ENCODE peak calls at places on chromosome 9, in ten cellular contexts. B is tibial nerve, C is stomach, D is fibroblast of lung, M is PC-9, U is pancreas, Z is Panc1, Y is tibial artery, R is left ventricle myocardium inferior, A is right lobe of liver. P is an unnamed sample. For H3K4me1, the result is how much of the 10 kb centered on the place peaks cover.

GRCh38 chr9:136700309-136700708 is 12.1 kb upstream of the DIPK1B start:
- DNase-seq in Z (no peak), Y (no peak), A (no peak), M (no peak), U (no peak), C (no peak), R (no peak), D (peak), B (no peak), P (no peak)

GRCh38 chr9:127065592-127065991 is 56.8 kb downstream of the ANGPTL2 start:
- DNase-seq in D (peak), C (no peak), U (no peak), M (no peak), B (no peak), Y (no peak), Z (no peak), A (no peak), R (no peak), P (no peak)

GRCh38 chr9:104313396-104314110 is 190.5 kb upstream of the OR13F1 start:
- DNase-seq in B (no peak), C (no peak), M (no peak), R (no peak), U (no peak), Y (no peak), D (no peak), A (no peak), Z (no peak), P (no peak)

GRCh38 chr9:96217756-96218693 is 84.0 kb downstream of the HSD17B3 start:
- DNase-seq in C (peak), R (peak), B (peak), D (peak), Y (peak), U (peak), Z (peak), A (peak), M (peak), P (no peak)

GRCh38 chr9:70475211-70475610 is 60.8 kb upstream of the KLF9 start:
- DNase-seq in B (no peak), R (no peak), Y (no peak), Z (no peak), M (no peak), U (peak), D (no peak), A (peak), C (peak), P (no peak)

GRCh38 chr9:22617156-22617555 is 170.5 kb downstream of the DMRTA1 start:
- DNase-seq in D (no peak), A (no peak), M (no peak), C (no peak), U (no peak), Z (no peak), B (no peak), R (no peak), Y (no peak), P (no peak)

GRCh38 chr9:129211686-129212085 is 33.6 kb upstream of the IER5L start:
- DNase-seq in M (no peak), R (no peak), D (no peak), Y (no peak), C (no peak), B (no peak), Z (no peak), U (no peak), A (no peak), P (no peak)

GRCh38 chr9:114316605-114317230 is 6.2 kb upstream of the ORM1 start:
- DNase-seq in R (no peak), M (no peak), D (peak), Z (no peak), C (peak), Y (no peak), A (peak), U (no peak), B (no peak), P (peak)

GRCh38 chr9:112487799-112488345 is 1.2 kb downstream of the KIAA1958 start:
- DNase-seq in M (no peak), B (no peak), C (no peak), D (peak), R (no peak), Z (no peak), A (no peak), Y (no peak), U (no peak), P (no peak)
- H3K4me1 ChIP-seq in M (under half), B (under half), C (under half), D (under half), R (under half), Z (under half), A (under half), Y (under half), U (under half), P (under half)

DNA sequence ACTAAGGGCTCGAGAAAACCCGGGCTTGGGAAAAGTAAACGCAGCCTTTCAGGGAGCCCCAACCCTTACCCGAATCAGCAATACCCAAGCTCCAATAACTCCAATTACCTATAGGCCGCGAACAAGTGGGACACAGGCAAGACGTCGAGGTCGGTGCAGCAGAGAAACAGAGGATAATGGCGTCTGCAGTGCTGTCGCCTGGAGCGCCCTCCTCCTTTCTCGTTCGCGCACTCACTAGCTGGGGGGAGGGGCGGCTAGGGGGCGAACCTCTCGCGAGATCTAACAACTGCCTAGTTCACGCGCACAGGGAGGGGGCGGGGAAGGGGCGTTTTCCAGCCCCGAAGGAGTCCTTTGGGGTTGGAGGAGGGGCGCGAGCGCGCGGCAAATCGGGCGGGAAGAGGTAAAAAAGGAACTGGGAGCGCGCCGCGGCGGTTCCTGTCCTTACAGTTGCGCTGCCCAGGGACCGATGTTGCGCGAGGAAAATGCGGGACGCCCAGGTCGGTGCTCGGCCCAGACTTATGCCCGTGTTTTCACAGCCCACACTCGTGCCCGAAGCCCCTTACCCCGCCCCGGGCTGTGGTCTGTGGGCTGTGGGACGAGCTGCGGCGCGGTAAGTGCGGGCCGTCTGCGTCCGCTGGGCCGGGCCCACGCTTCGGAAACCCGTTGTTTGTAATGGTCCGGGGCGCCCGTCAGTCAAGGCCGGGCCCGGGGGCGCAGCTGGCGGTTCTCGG is at the start of gene RMI1:
- DNase-seq in M (peak), U (peak), C (peak), R (peak), Y (peak), D (peak), B (peak), A (peak), Z (peak), P (peak)
- TF ChIP-seq CTCF in M (no peak), U (no peak), C (peak), R (no peak), Y (no peak), D (no peak), B (peak), A (peak), Z (no peak), P (peak)

GRCh38 chr9:133131506-133131905 is 10.5 kb upstream of the RALGDS start:
- DNase-seq in Y (no peak), A (no peak), Z (no peak), U (no peak), C (no peak), R (no peak), D (no peak), B (no peak), M (no peak), P (no peak)

GRCh38 chr9:133128152-133128551 is 7.1 kb upstream of the RALGDS start:
- DNase-seq in B (no peak), U (no peak), Y (no peak), Z (no peak), A (no peak), R (no peak), D (no peak), C (no peak), M (no peak), P (no peak)

GRCh38 chr9:133132174-133132573 is 11.1 kb upstream of the RALGDS start:
- DNase-seq in A (no peak), R (no peak), B (no peak), D (no peak), C (no peak), U (no peak), Z (no peak), Y (no peak), M (no peak), P (no peak)

GRCh38 chr9:133129001-133129799 is 8.2 kb upstream of the RALGDS start:
- DNase-seq in M (peak), Z (no peak), R (no peak), U (peak), C (no peak), B (no peak), Y (no peak), D (no peak), A (no peak), P (no peak)

DNA sequence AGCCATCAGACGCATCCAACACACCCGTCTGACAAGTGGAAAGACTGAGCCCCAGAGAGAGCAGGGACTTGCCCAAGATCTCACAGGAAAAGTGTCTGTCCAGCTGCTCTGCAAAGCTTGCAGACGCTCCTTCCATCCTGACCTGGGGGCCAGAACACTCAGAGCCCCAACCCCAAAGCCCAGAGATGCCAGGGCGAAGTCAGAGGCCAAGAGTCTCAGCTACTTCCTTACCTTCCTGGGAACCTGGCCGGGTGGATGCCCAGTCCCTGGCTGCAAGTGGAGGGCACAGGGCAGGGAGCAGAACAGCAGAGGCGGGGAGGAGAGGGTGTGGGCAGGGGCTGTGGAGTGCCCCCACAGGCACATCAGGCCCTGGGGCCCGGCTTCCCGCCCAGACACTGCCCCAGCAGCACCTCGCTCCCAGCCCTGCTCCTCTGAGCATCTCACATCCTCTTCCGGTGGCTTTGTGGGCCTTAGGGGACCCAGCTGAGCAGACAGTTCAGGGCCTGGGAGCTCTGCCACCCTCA is 9.7 kb upstream of the RALGDS start:
- DNase-seq in B (no peak), U (no peak), C (no peak), M (no peak), Y (no peak), R (no peak), A (no peak), D (no peak), Z (no peak), P (no peak)
- H3K4me1 ChIP-seq in B (under half), U (under half), C (half or more), M (half or more), Y (half or more), R (half or more), A (under half), D (under half), Z (under half), P (under half)

GRCh38 chr9:34957492-34958410 is at the start of gene PHF24:
- DNase-seq in R (no peak), U (no peak), B (no peak), D (no peak), Z (no peak), M (no peak), Y (no peak), A (no peak), C (no peak), P (no peak)
- TF ChIP-seq CTCF in R (peak), U (no peak), B (no peak), D (no peak), Z (peak), M (no peak), Y (no peak), A (no peak), C (no peak), P (peak)

GRCh38 chr9:107158321-107158720 is 124.8 kb upstream of the RAD23B start:
- DNase-seq in M (no peak), C (no peak), Z (no peak), U (no peak), D (peak), B (no peak), R (no peak), A (no peak), Y (no peak), P (no peak)

GRCh38 chr9:107161338-107161737 is 121.7 kb upstream of the RAD23B start:
- DNase-seq in A (no peak), D (no peak), R (no peak), B (no peak), Z (no peak), Y (no peak), U (no peak), C (no peak), M (no peak), P (no peak)

DNA sequence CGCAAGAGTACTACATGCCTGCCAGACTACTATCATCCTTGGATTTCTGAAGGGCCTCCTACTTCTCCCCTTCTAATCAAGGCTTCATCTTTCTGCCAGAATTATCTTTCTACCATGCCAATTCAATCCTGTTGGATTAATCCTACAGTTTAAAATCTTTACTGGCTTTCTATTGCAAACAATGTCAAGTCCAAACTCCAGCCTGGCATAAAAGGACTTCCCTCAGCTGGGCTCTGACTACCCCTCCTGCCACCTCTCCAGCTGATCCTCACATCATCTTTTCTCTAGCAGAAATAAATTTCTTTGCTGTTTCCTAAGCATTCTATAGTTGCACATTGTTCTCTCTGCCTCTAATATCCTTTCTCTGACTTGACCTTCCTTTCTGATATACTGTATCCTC is 119.7 kb upstream of the RAD23B start:
- DNase-seq in D (no peak), M (no peak), R (no peak), U (no peak), Y (no peak), B (no peak), Z (no peak), C (no peak), A (no peak), P (no peak)
- H3K4me1 ChIP-seq in D (under half), M (under half), R (under half), U (under half), Y (under half), B (under half), Z (under half), C (under half), A (under half), P (under half)

DNA sequence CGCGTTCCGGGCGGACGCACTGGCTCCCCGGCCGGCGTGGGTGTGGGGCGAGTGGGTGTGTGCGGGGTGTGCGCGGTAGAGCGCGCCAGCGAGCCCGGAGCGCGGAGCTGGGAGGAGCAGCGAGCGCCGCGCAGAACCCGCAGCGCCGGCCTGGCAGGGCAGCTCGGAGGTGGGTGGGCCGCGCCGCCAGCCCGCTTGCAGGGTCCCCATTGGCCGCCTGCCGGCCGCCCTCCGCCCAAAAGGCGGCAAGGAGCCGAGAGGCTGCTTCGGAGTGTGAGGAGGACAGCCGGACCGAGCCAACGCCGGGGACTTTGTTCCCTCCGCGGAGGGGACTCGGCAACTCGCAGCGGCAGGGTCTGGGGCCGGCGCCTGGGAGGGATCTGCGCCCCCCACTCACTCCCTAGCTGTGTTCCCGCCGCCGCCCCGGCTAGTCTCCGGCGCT is at the start of gene DAPK1:
- DNase-seq in D (peak), R (peak), M (peak), Y (peak), Z (no peak), B (peak), C (peak), U (peak), A (peak), P (no peak)
- TF ChIP-seq CTCF in D (no peak), R (no peak), M (peak), Y (no peak), Z (no peak), B (peak), C (no peak), U (no peak), A (peak), P (peak)